ENCODE peak calls at places on chromosome 10, in seven cellular contexts. One of them, this sample, is unnamed.

GRCh38 chr10:79446451-79447020 is 1.1 kb upstream of the ZCCHC24 start:
- DNase-seq in uterus: peak; percentile 76
- DNase-seq in NB4: no peak
- DNase-seq in stomach: peak; percentile 82
- DNase-seq in foreskin fibroblast: no peak
- DNase-seq in fibroblast of lung: peak; percentile 32
- DNase-seq in ovary: peak; percentile 84
- DNase-seq in this sample: no peak

GRCh38 chr10:6401562-6402348 is 178.3 kb downstream of the PRKCQ start:
- DNase-seq in ovary: peak; percentile 68
- DNase-seq in stomach: peak; percentile 81
- DNase-seq in NB4: peak; percentile 82
- DNase-seq in foreskin fibroblast: peak; percentile 85
- DNase-seq in uterus: peak; percentile 77
- DNase-seq in fibroblast of lung: peak; percentile 92
- DNase-seq in this sample: peak; percentile 58

GRCh38 chr10:31001740-31002139 is 29.9 kb downstream of the ZNF438 start:
- DNase-seq in ovary: no peak
- DNase-seq in foreskin fibroblast: no peak
- DNase-seq in uterus: no peak
- DNase-seq in stomach: no peak
- DNase-seq in NB4: no peak
- DNase-seq in fibroblast of lung: no peak
- DNase-seq in this sample: no peak

GRCh38 chr10:32650246-32650655 is 204.3 kb downstream of the CCDC7 start:
- DNase-seq in ovary: no peak
- DNase-seq in uterus: no peak
- DNase-seq in NB4: peak; percentile 25
- DNase-seq in fibroblast of lung: peak; percentile 2
- DNase-seq in foreskin fibroblast: no peak
- DNase-seq in stomach: no peak
- DNase-seq in this sample: no peak

GRCh38 chr10:89837173-89838001 is 136.0 kb downstream of the KIF20B start:
- DNase-seq in fibroblast of lung: peak; percentile 46
- DNase-seq in uterus: no peak
- DNase-seq in foreskin fibroblast: no peak
- DNase-seq in ovary: peak; percentile 41
- DNase-seq in NB4: no peak
- DNase-seq in stomach: peak; percentile 29
- DNase-seq in this sample: no peak

GRCh38 chr10:90977855-90978486 is 57.1 kb upstream of the ANKRD1 start:
- DNase-seq in ovary: no peak
- DNase-seq in NB4: no peak
- DNase-seq in stomach: no peak
- DNase-seq in foreskin fibroblast: no peak
- DNase-seq in uterus: no peak
- DNase-seq in fibroblast of lung: no peak
- DNase-seq in this sample: no peak

GRCh38 chr10:124339119-124339807 is 79.5 kb downstream of the OAT start:
- DNase-seq in uterus: no peak
- DNase-seq in fibroblast of lung: no peak
- DNase-seq in stomach: peak; percentile 14
- DNase-seq in NB4: no peak
- DNase-seq in ovary: no peak
- DNase-seq in foreskin fibroblast: no peak
- DNase-seq in this sample: no peak

GRCh38 chr10:28840202-28840601 is 162.9 kb downstream of the BAMBI start:
- DNase-seq in NB4: no peak
- DNase-seq in uterus: no peak
- DNase-seq in ovary: no peak
- DNase-seq in stomach: no peak
- DNase-seq in foreskin fibroblast: no peak
- DNase-seq in fibroblast of lung: no peak
- DNase-seq in this sample: no peak

GRCh38 chr10:115909962-115910361 is 363.0 kb downstream of the GFRA1 start:
- DNase-seq in NB4: no peak
- DNase-seq in uterus: no peak
- DNase-seq in fibroblast of lung: no peak
- DNase-seq in stomach: no peak
- DNase-seq in ovary: no peak
- DNase-seq in foreskin fibroblast: no peak
- DNase-seq in this sample: no peak

DNA sequence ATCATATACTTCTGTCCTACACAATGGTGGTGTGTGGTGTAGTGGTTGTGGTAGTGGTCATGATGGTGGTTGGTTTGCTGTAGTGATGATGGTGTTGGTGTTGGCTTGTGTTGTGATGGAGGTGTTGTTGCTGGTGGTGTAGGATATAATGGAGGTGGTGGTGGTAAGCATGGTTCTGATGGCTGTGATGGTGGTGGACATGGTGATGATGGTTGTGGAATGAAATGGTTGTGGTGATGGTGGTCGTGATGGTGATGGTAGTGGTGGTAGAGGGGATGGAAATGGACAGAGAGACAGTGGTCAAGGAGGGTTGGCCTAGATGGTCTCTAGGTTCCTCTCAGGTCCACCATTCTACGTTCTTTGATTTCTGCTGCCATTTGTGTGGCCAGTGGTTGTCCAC is 44.7 kb downstream of the FAM241B start:
- DNase-seq in ovary: no peak
- DNase-seq in fibroblast of lung: no peak
- DNase-seq in stomach: no peak
- DNase-seq in uterus: no peak
- DNase-seq in NB4: no peak
- DNase-seq in foreskin fibroblast: no peak
- DNase-seq in this sample: no peak
- H3K4me3 ChIP-seq in ovary: no peak overlapping the region
- H3K4me3 ChIP-seq in fibroblast of lung: no peak overlapping the region
- H3K4me3 ChIP-seq in stomach: no peak overlapping the region
- H3K4me3 ChIP-seq in uterus: no peak overlapping the region
- H3K4me3 ChIP-seq in NB4: no peak overlapping the region
- H3K4me3 ChIP-seq in foreskin fibroblast: no peak overlapping the region
- H3K4me3 ChIP-seq in this sample: no peak overlapping the region

GRCh38 chr10:80498039-80498832 is 39.5 kb upstream of the SH2D4B start:
- DNase-seq in stomach: no peak
- DNase-seq in fibroblast of lung: no peak
- DNase-seq in uterus: no peak
- DNase-seq in foreskin fibroblast: no peak
- DNase-seq in ovary: no peak
- DNase-seq in NB4: peak; percentile 46
- DNase-seq in this sample: no peak

GRCh38 chr10:80497187-80498038 is 40.3 kb upstream of the SH2D4B start:
- DNase-seq in uterus: peak; percentile 69
- DNase-seq in stomach: peak; percentile 26
- DNase-seq in fibroblast of lung: peak; percentile 93
- DNase-seq in foreskin fibroblast: peak; percentile 72
- DNase-seq in ovary: no peak
- DNase-seq in NB4: peak; percentile 80
- DNase-seq in this sample: no peak

GRCh38 chr10:80500572-80501380 is 36.9 kb upstream of the SH2D4B start:
- DNase-seq in fibroblast of lung: no peak
- DNase-seq in foreskin fibroblast: no peak
- DNase-seq in uterus: no peak
- DNase-seq in ovary: no peak
- DNase-seq in stomach: peak; percentile 25
- DNase-seq in NB4: peak; percentile 93
- DNase-seq in this sample: no peak

GRCh38 chr10:80496555-80497172 is 41.0 kb upstream of the SH2D4B start:
- DNase-seq in fibroblast of lung: no peak
- DNase-seq in foreskin fibroblast: no peak
- DNase-seq in uterus: no peak
- DNase-seq in ovary: no peak
- DNase-seq in stomach: no peak
- DNase-seq in NB4: no peak
- DNase-seq in this sample: no peak

DNA sequence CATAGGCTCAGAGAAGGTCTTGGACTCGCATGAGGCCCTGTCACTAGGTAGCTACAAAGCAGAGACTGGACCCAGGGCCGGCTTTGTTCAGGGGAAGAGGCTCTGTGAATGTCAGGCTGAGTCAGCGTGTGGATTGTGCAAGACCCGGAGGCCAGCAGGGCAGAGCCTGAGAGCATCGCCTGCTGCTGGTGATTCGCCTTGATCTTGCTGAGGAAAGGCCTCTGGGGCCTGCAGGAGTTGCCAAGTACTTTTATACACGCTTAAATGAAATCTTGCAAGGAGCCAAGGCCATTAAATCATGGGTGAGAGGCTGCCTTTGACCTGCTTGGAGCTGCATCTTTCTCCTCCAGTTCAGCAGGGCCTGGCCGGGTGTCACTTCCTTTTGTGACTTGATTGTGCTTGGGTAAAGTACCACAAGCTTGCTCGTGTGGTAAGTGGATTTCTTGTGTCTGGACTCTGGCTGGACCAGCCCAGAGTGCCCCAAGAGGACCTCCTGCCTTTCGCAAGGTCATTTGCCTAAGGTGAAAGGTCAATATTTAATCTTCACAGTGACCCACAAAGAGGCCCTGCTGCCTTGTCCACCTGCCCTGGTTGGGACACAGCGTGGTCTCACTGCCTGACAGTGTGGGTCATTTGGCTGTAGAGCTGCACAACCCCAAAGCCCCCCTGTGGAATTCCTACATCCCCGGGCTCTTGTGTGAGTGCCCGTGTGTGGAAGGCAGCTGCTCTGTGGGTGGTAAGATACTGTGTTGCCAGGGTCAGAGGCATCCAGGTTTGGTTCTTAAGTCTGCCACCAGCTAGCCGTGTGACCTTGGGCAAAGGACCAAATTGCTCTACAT is 38.6 kb upstream of the SH2D4B start:
- DNase-seq in uterus: peak; percentile 98
- DNase-seq in foreskin fibroblast: peak; percentile 99
- DNase-seq in ovary: peak; percentile 89
- DNase-seq in NB4: peak; percentile 99
- DNase-seq in stomach: peak; percentile 81
- DNase-seq in fibroblast of lung: peak; percentile 99
- DNase-seq in this sample: peak; percentile 93
- TF ChIP-seq CTCF in uterus: no peak
- TF ChIP-seq CTCF in foreskin fibroblast: no peak
- TF ChIP-seq CTCF in ovary: no peak
- TF ChIP-seq CTCF in NB4: no peak
- TF ChIP-seq CTCF in stomach: no peak
- TF ChIP-seq CTCF in fibroblast of lung: no peak
- TF ChIP-seq CTCF in this sample: no peak

DNA sequence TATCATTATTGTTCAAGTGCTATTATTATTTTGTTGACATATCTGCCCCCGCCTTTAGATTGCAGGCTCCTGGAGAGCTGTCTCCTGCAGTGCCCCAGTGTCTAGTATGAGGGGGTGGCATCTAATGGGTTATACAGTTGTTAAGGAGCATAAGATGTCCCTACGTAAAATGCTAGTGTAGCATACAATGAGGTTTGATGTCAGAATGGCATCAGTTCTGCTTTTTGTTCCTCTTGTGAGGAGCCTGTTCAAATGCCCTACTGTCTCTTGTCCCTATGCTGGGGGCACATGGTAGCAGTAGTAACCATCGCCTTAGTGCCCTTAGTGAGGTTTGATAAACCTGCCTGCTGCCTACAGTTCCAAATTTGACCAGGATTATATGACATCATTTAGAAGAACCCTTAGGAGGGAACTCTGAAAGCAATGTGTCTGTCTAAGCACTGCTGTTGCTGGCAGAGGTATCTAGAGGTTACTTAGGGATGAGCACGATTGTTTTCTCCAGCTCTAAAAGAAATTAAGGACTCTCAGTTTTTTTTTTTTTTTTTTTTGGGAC is 9.7 kb downstream of the CREM start:
- DNase-seq in uterus: no peak
- DNase-seq in foreskin fibroblast: no peak
- DNase-seq in stomach: no peak
- DNase-seq in fibroblast of lung: no peak
- DNase-seq in NB4: peak; percentile 19
- DNase-seq in ovary: no peak
- DNase-seq in this sample: no peak
- H3K4me3 ChIP-seq in uterus: no peak overlapping the region
- H3K4me3 ChIP-seq in foreskin fibroblast: no peak overlapping the region
- H3K4me3 ChIP-seq in stomach: no peak overlapping the region
- H3K4me3 ChIP-seq in fibroblast of lung: no peak overlapping the region
- H3K4me3 ChIP-seq in NB4: no peak overlapping the region
- H3K4me3 ChIP-seq in ovary: no peak overlapping the region
- H3K4me3 ChIP-seq in this sample: no peak overlapping the region

GRCh38 chr10:27242473-27242950 is 1.9 kb upstream of the ACBD5 start:
- DNase-seq in ovary: no peak
- DNase-seq in NB4: no peak
- DNase-seq in stomach: no peak
- DNase-seq in uterus: no peak
- DNase-seq in fibroblast of lung: no peak
- DNase-seq in foreskin fibroblast: no peak
- DNase-seq in this sample: no peak

GRCh38 chr10:27242951-27243551 is 2.5 kb upstream of the ACBD5 start:
- DNase-seq in fibroblast of lung: peak; percentile 70
- DNase-seq in ovary: peak; percentile 74
- DNase-seq in NB4: peak; percentile 64
- DNase-seq in uterus: peak; percentile 48
- DNase-seq in stomach: peak; percentile 50
- DNase-seq in foreskin fibroblast: peak; percentile 43
- DNase-seq in this sample: peak; percentile 38

GRCh38 chr10:27240212-27240890 is at the start of gene ACBD5:
- DNase-seq in uterus: peak; percentile 86
- DNase-seq in NB4: peak; percentile 87
- DNase-seq in ovary: peak; percentile 91
- DNase-seq in foreskin fibroblast: peak; percentile 85
- DNase-seq in stomach: peak; percentile 88
- DNase-seq in fibroblast of lung: peak; percentile 89
- DNase-seq in this sample: no peak

GRCh38 chr10:27240891-27241639 is 468 bp upstream of the ACBD5 start:
- DNase-seq in NB4: peak; percentile 70
- DNase-seq in foreskin fibroblast: no peak
- DNase-seq in uterus: no peak
- DNase-seq in stomach: peak; percentile 41
- DNase-seq in ovary: peak; percentile 78
- DNase-seq in fibroblast of lung: peak; percentile 17
- DNase-seq in this sample: no peak

GRCh38 chr10:27241640-27242472 is 1.3 kb upstream of the ACBD5 start:
- DNase-seq in stomach: peak; percentile 92
- DNase-seq in uterus: peak; percentile 88
- DNase-seq in foreskin fibroblast: peak; percentile 95
- DNase-seq in NB4: peak; percentile 94
- DNase-seq in ovary: peak; percentile 94
- DNase-seq in fibroblast of lung: peak; percentile 95
- DNase-seq in this sample: peak; percentile 67
- TF ChIP-seq CTCF in stomach: peak; percentile 39
- TF ChIP-seq CTCF in uterus: peak; percentile 47
- TF ChIP-seq CTCF in foreskin fibroblast: peak; percentile 33
- TF ChIP-seq CTCF in NB4: peak; percentile 35
- TF ChIP-seq CTCF in ovary: peak; percentile 38
- TF ChIP-seq CTCF in fibroblast of lung: peak; percentile 28
- TF ChIP-seq CTCF in this sample: peak; percentile 41

GRCh38 chr10:117240730-117241529 is at the start of gene SLC18A2:
- DNase-seq in foreskin fibroblast: no peak
- DNase-seq in uterus: no peak
- DNase-seq in stomach: no peak
- DNase-seq in fibroblast of lung: no peak
- DNase-seq in NB4: no peak
- DNase-seq in ovary: no peak
- DNase-seq in this sample: no peak
- H3K4me3 ChIP-seq in foreskin fibroblast: no peak within 1 kb of the TSS
- H3K4me3 ChIP-seq in uterus: no peak within 1 kb of the TSS
- H3K4me3 ChIP-seq in stomach: peak within 1 kb of the TSS; percentile 35
- H3K4me3 ChIP-seq in fibroblast of lung: no peak within 1 kb of the TSS
- H3K4me3 ChIP-seq in NB4: no peak within 1 kb of the TSS
- H3K4me3 ChIP-seq in ovary: peak within 1 kb of the TSS; percentile 18
- H3K4me3 ChIP-seq in this sample: peak within 1 kb of the TSS; percentile 45